ENCODE peak calls at places on chromosomes 1 and 21, in six cellular contexts. T is effector memory CD4-positive, alpha-beta T cell; B is H1; C is AG04450; M is SJSA1; O is IMR-90. K is an unnamed sample.

GRCh38 chr1:235708390-235708962 is 58.9 kb upstream of the GNG4 start:
- DNase-seq in M (no peak), C (no peak), B (no peak), T (no peak), O (peak), K (no peak)

GRCh38 chr1:231878737-231879136 is 252.1 kb downstream of the DISC1 start:
- DNase-seq in O (no peak), B (no peak), M (no peak), C (no peak), T (no peak), K (no peak)

GRCh38 chr1:206001476-206001888 is 1.7 kb downstream of the RAB7B start:
- DNase-seq in T (no peak), B (no peak), M (peak), C (peak), O (peak), K (peak)

GRCh38 chr1:55427576-55427975 is 212.4 kb upstream of the USP24 start:
- DNase-seq in C (no peak), B (no peak), T (no peak), O (no peak), M (peak), K (no peak)

GRCh38 chr1:38787041-38787440 is 72.5 kb downstream of the RRAGC start:
- DNase-seq in O (no peak), T (no peak), C (no peak), M (peak), B (peak), K (no peak)

GRCh38 chr21:46210378-46211136 is 18.0 kb downstream of the LSS start:
- DNase-seq in T (no peak), M (no peak), C (no peak), O (no peak), B (no peak), K (peak)

GRCh38 chr1:102572637-102573036 is 535.7 kb downstream of the COL11A1 start:
- DNase-seq in B (no peak), M (no peak), T (no peak), C (no peak), O (no peak), K (no peak)

GRCh38 chr1:15168479-15168878 is 14.9 kb downstream of the TMEM51 start:
- DNase-seq in C (peak), T (no peak), B (no peak), M (peak), O (peak), K (peak)

GRCh38 chr1:56330400-56331026 is 248.8 kb downstream of the PLPP3 start:
- DNase-seq in T (no peak), B (no peak), O (peak), C (peak), M (peak), K (no peak)

GRCh38 chr1:166350490-166350889 is 183.7 kb upstream of the FAM78B start:
- DNase-seq in T (no peak), B (no peak), M (no peak), O (no peak), C (no peak), K (no peak)

GRCh38 chr1:31272369-31272768 is 24.2 kb downstream of the SNRNP40 start:
- DNase-seq in M (no peak), B (no peak), O (no peak), T (no peak), C (no peak), K (no peak)

GRCh38 chr1:114235281-114235680 is 81.6 kb upstream of the SYT6 start:
- DNase-seq in C (no peak), B (no peak), M (no peak), T (no peak), O (no peak), K (no peak)

GRCh38 chr21:26800455-26801454 is 44.5 kb downstream of the ADAMTS1 start:
- DNase-seq in M (peak), T (no peak), O (peak), B (no peak), C (no peak), K (no peak)

GRCh38 chr1:246383791-246384190 is 123.3 kb downstream of the SMYD3 start:
- DNase-seq in T (no peak), C (no peak), B (no peak), M (no peak), O (no peak), K (no peak)

GRCh38 chr1:179587336-179587735 is 4.3 kb upstream of the TDRD5 start:
- DNase-seq in M (no peak), O (no peak), B (no peak), C (no peak), T (no peak), K (no peak)

GRCh38 chr1:47651311-47652089 is 213.7 kb downstream of the FOXD2 start:
- DNase-seq in M (no peak), C (no peak), O (no peak), B (no peak), T (no peak), K (peak)

GRCh38 chr1:5734414-5734813 is 257.8 kb downstream of the NPHP4 start:
- DNase-seq in M (no peak), B (no peak), T (no peak), O (no peak), C (no peak), K (peak)

GRCh38 chr1:215114154-215114933 is 31.8 kb downstream of the KCNK2 start:
- DNase-seq in B (no peak), M (no peak), T (no peak), O (peak), C (peak), K (no peak)

GRCh38 chr1:91806777-91807700 is 78.9 kb downstream of the TGFBR3 start:
- DNase-seq in C (no peak), B (no peak), M (no peak), T (no peak), O (peak), K (no peak)

GRCh38 chr1:63112155-63112914 is 210.0 kb upstream of the FOXD3 start:
- DNase-seq in O (peak), C (no peak), M (peak), T (no peak), B (no peak), K (no peak)

GRCh38 chr1:170114916-170115315 is 30.8 kb upstream of the NTMT2 start:
- DNase-seq in O (peak), T (no peak), M (no peak), B (no peak), C (peak), K (no peak)

GRCh38 chr1:54118704-54119103 is 34.1 kb downstream of the CDCP2 start:
- DNase-seq in O (peak), B (no peak), T (no peak), M (peak), C (no peak), K (peak)

GRCh38 chr21:33994373-33994772 is 78.8 kb upstream of the ATP5PO start:
- DNase-seq in B (no peak), T (no peak), M (no peak), O (no peak), C (no peak), K (no peak)

GRCh38 chr1:72397786-72398185 is 115.4 kb upstream of the NEGR1 start:
- DNase-seq in B (no peak), T (no peak), M (peak), O (peak), C (peak), K (no peak)

GRCh38 chr1:67489643-67490042 is 59.4 kb upstream of the SERBP1 start:
- DNase-seq in T (no peak), O (peak), B (no peak), M (no peak), C (no peak), K (no peak)

GRCh38 chr1:201840055-201840454 is 11.1 kb downstream of the IPO9 start:
- DNase-seq in M (no peak), B (no peak), C (no peak), O (no peak), T (no peak), K (no peak)

GRCh38 chr1:147478556-147478955 is 62.7 kb upstream of the BCL9 start:
- DNase-seq in T (no peak), C (no peak), O (no peak), B (no peak), M (no peak), K (no peak)

GRCh38 chr21:41328660-41329300 is 12.2 kb downstream of the FAM3B start:
- DNase-seq in C (no peak), T (no peak), O (peak), B (no peak), M (peak), K (no peak)

GRCh38 chr1:55575571-55576279 is 360.6 kb upstream of the USP24 start:
- DNase-seq in C (no peak), M (no peak), B (no peak), O (no peak), T (no peak), K (no peak)

GRCh38 chr1:27891196-27891889 is 19.0 kb downstream of the THEMIS2 start:
- DNase-seq in M (no peak), T (no peak), O (no peak), C (no peak), B (no peak), K (peak)

GRCh38 chr21:34582506-34583150 is 32.3 kb downstream of the RCAN1 start:
- DNase-seq in O (peak), B (no peak), M (peak), T (no peak), C (peak), K (no peak)

GRCh38 chr1:51908499-51908898 is 30.0 kb upstream of the NRDC start:
- DNase-seq in O (no peak), M (no peak), B (no peak), C (no peak), T (no peak), K (no peak)

GRCh38 chr1:151510614-151510956 is 602 bp upstream of the CGN start:
- DNase-seq in M (no peak), C (no peak), O (no peak), B (no peak), T (no peak), K (no peak)
- H3K27ac ChIP-seq in M (no peak), C (no peak), O (no peak), B (peak), T (peak), K (peak)

DNA sequence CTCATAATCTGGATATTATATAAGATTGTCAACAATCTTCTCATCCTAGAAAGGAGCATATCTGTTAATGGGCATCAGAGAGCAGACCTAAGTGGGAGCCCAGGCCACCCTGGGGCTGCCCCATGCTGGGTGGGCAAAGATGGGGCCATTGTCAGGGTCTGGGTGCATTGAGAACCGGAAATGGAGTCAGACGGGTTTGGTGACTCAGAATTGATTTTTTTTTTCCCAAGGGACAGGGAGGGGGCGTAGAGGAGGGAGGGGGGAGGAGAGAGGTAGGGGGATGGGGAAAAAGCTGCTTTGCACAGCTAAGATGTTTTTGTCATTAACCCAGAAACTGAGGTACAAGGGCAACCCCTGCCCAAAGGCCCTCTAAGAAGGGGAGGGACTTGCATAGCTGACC is 1.3 kb downstream of the ATXN7L2 start:
- DNase-seq in C (no peak), T (no peak), B (no peak), M (no peak), O (no peak), K (no peak)
- H3K27ac ChIP-seq in C (no peak), T (no peak), B (no peak), M (no peak), O (no peak), K (no peak)

GRCh38 chr21:44654576-44654950 is at the start of gene KRTAP12-4:
- DNase-seq in M (no peak), O (no peak), C (no peak), B (no peak), T (no peak), K (no peak)

GRCh38 chr21:44657635-44658183 is at the start of gene KRTAP12-3:
- DNase-seq in T (peak), C (no peak), M (no peak), B (no peak), O (peak), K (no peak)

GRCh38 chr21:44658511-44658910 is 779 bp downstream of the KRTAP12-3 start:
- DNase-seq in M (no peak), T (no peak), C (no peak), B (no peak), O (no peak), K (no peak)

GRCh38 chr21:44656868-44657267 is 864 bp upstream of the KRTAP12-3 start:
- DNase-seq in T (no peak), O (no peak), M (no peak), B (no peak), C (no peak), K (no peak)

DNA sequence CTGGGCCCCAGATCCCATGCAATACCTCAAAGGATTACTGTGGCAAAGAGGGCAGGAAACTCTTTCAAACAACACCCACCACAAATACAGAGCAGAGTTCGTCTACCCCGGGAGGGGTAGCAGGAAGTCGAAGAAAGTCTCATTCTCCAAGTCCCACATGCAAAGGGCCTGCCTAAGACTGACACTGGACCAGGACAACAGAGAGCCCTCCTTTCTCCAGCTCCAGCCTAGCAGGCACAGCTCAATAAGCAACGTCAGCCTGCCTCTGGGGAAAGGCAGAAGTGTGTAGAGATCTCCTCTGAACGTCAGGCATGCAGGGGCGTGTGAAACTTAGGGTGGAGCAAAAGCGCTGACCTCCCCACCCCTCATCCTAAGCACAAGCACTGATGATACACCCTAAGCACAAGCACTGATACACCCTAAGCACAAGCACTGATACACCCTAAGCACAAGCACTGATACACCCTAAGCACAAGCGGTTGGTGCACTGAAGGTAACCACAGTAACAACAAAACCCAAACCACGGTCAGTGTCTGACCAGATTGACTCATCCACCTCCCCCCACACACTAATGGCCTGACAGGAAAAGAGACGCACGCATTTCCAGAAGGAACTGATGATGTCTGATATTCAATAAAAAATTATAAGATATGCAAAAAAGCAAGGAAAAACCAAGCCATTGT is 1.3 kb downstream of the KRTAP12-3 start:
- DNase-seq in C (no peak), O (no peak), T (no peak), B (no peak), M (no peak), K (no peak)
- H3K27ac ChIP-seq in C (no peak), O (no peak), T (peak), B (no peak), M (no peak), K (no peak)

DNA sequence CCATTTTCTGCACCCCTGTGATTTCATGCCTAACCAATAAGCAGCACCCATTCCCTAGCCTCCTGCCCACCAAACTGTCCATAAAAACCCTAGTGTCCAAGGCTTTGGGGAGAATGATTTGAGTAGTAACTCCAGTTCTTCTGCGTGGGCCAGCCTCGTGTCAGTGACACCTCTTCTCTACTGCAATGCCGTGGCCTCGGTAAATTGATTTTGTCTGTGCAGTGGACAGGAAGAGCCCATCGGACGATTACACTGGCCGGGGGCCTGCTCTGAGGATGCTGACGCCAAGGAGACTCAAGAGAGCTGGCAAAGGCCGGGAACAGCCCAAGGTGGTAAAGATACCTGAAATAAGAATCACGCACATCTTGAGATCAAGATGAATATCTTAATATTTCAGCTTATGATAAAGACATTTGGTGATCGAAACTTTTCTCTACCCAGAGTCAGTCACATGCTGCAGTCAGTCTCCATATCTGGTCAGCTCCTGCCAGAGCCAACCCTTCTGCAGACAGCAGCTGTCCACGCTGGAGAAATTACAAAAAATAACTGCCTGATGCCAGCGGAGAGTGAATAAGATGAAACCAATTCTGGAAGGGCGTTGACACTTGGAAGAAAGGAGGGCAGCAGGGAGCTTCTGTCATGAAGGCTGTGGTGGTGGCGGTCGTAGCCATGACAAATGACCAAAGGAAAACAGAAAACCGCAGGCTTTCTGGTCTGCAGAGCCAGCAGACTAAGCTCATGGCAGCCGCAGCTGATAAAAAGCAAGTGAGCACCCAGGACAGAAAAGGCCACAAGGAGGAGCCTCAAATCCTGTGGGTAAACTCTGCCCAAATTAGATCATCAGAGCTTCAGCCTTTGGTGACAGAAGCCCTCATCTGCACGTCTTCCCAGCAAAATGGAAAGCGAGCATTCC is 29.1 kb downstream of the RSPH1 start:
- DNase-seq in T (no peak), B (no peak), O (peak), C (no peak), M (peak), K (no peak)
- H3K27ac ChIP-seq in T (no peak), B (no peak), O (no peak), C (no peak), M (no peak), K (no peak)

DNA sequence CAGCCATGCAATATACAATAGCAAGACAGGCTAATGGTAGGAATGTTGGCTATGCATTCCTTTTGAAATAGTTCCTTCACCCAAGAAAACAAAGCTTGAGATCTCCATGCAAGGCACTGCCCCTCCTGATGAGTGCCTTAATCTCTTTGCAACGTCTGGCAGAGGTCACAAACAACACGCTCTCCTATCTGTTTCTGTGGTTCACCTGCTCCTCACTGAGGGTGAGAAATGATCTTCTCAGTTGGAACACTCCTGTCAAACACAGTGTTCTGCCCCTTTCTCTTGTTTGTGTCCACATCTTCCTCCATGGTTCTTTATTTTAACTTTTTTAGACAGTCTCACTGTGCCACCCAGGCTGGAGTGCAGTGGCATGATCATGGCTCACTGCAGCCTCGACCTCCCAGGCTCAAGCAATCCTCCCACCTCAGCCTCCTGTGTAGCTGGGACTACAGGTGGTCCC is 21.2 kb upstream of the XPR1 start:
- DNase-seq in C (no peak), T (no peak), B (no peak), M (no peak), O (no peak), K (no peak)
- H3K27ac ChIP-seq in C (peak), T (no peak), B (no peak), M (no peak), O (peak), K (peak)

DNA sequence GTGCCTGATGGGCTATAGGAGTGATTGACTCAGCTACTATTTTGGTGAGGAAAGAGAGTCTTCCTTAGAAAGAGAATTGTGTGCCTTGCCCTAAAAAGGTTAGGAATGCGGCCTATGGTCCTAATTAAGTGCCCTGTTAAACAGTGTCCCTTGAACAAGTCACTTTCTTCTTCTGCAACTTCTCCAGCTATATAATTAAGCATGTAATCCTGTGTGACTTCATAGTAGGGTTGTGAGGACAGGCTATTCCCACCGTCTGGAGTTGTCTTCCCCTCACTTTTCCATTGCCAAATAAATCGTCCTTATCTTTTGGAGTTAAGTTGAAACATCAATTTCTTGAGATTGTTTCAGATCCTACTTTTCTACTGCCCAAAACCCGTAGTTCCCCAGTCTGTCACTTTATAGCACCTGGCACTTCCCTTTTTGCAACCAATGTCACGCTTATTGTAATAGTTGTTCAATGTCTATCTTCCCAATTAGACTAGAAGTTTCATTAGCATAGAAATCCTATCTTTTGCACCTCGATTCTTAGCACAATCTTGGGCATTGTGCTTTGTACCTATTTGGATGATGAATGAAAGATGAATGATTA is 27.6 kb upstream of the SLC16A1 start:
- DNase-seq in M (no peak), C (no peak), B (no peak), T (no peak), O (no peak), K (no peak)
- H3K27ac ChIP-seq in M (no peak), C (no peak), B (no peak), T (no peak), O (no peak), K (no peak)

GRCh38 chr1:154808909-154809262 is 61.2 kb downstream of the KCNN3 start:
- DNase-seq in M (no peak), O (peak), T (no peak), B (no peak), C (no peak), K (no peak)
- H3K27ac ChIP-seq in M (no peak), O (no peak), T (no peak), B (no peak), C (no peak), K (no peak)

GRCh38 chr1:186244825-186245224 is 130.2 kb downstream of the TPR start:
- DNase-seq in C (no peak), T (no peak), O (no peak), M (no peak), B (peak), K (no peak)

GRCh38 chr1:186236921-186237320 is 138.1 kb downstream of the TPR start:
- DNase-seq in T (no peak), M (peak), B (no peak), C (peak), O (peak), K (no peak)

GRCh38 chr1:186235696-186236095 is 139.4 kb downstream of the TPR start:
- DNase-seq in T (no peak), B (no peak), C (no peak), O (no peak), M (no peak), K (no peak)

GRCh38 chr1:186239211-186239610 is 135.8 kb downstream of the TPR start:
- DNase-seq in M (no peak), B (no peak), C (no peak), T (no peak), O (no peak), K (no peak)

GRCh38 chr1:186240436-186240835 is 134.6 kb downstream of the TPR start:
- DNase-seq in T (no peak), M (no peak), C (no peak), B (no peak), O (no peak), K (no peak)
- H3K27ac ChIP-seq in T (no peak), M (no peak), C (no peak), B (no peak), O (no peak), K (no peak)

K was measured in upper lobe of right lung.